ENCODE peak calls at places on chromosomes 2 and 18, in six cellular contexts. N is endothelial cell; O is naive thymus-derived CD8-positive, alpha-beta T cell; L is activated CD8-positive, alpha-beta memory T cell treated with anti-CD3 and anti-CD28 coated beads for 48 hours; K is non-pigmented ciliary epithelial cell; B is adrenal gland. U is an unnamed sample.

GRCh38 chr2:188130317-188130716 is 161.4 kb upstream of the GULP1 start:
- DNase-seq in L (no peak), N (no peak), O (no peak), B (no peak), K (no peak), U (no peak)

GRCh38 chr2:83689402-83689801 is 769.7 kb downstream of the SUCLG1 start:
- DNase-seq in B (no peak), L (no peak), K (no peak), N (no peak), O (no peak), U (no peak)

GRCh38 chr2:42999391-42999811 is 207.0 kb upstream of the HAAO start:
- DNase-seq in N (no peak), K (no peak), O (no peak), B (no peak), L (no peak), U (no peak)

GRCh38 chr2:99975386-99975785 is 167.0 kb downstream of the AFF3 start:
- DNase-seq in L (no peak), O (no peak), K (peak; percentile 15), N (no peak), B (no peak), U (peak; percentile 55)

GRCh38 chr2:50444286-50444685 is 587.6 kb downstream of the NRXN1 start:
- DNase-seq in O (no peak), L (no peak), N (no peak), K (no peak), B (no peak), U (no peak)

GRCh38 chr18:44079602-44080001 is 601.1 kb upstream of the SETBP1 start:
- DNase-seq in L (no peak), B (no peak), N (no peak), O (no peak), K (peak; percentile 81), U (peak; percentile 55)

GRCh38 chr18:35118641-35119040 is 77.4 kb downstream of the MAPRE2 start:
- DNase-seq in B (no peak), O (no peak), K (no peak), N (no peak), L (no peak), U (no peak)

GRCh38 chr2:71849603-71850305 is 297.9 kb downstream of the CYP26B1 start:
- DNase-seq in L (no peak), B (no peak), N (no peak), O (no peak), K (no peak), U (no peak)

GRCh38 chr18:79465392-79465991 is 69.8 kb downstream of the NFATC1 start:
- DNase-seq in B (no peak), K (no peak), L (no peak), N (no peak), O (no peak), U (no peak)

GRCh38 chr2:7703048-7703447 is 785.8 kb downstream of the RNF144A start:
- DNase-seq in L (no peak), N (no peak), K (no peak), O (no peak), B (no peak), U (no peak)

GRCh38 chr18:57029761-57030160 is 117.1 kb upstream of the BOD1L2 start:
- DNase-seq in B (no peak), O (no peak), K (no peak), N (no peak), L (no peak), U (no peak)

GRCh38 chr2:222283634-222284033 is 15.2 kb downstream of the PAX3 start:
- DNase-seq in B (no peak), L (no peak), K (no peak), N (no peak), O (no peak), U (no peak)

GRCh38 chr2:238493880-238494572 is 67.3 kb downstream of the ASB1 start:
- DNase-seq in O (peak; percentile 50), N (no peak), L (no peak), B (no peak), K (no peak), U (no peak)

GRCh38 chr2:162914161-162914560 is 75.6 kb upstream of the KCNH7 start:
- DNase-seq in K (no peak), L (no peak), N (no peak), O (no peak), B (no peak), U (no peak)

GRCh38 chr18:3061581-3062416 is 48.9 kb upstream of the LPIN2 start:
- DNase-seq in B (no peak), N (no peak), K (no peak), L (peak; percentile 30), O (peak; percentile 18), U (no peak)

GRCh38 chr2:27855476-27855875 is 34.7 kb downstream of the RBKS start:
- DNase-seq in L (no peak), N (no peak), K (peak; percentile 34), B (no peak), O (no peak), U (no peak)

GRCh38 chr18:14768241-14768640 is 20.3 kb downstream of the ANKRD30B start:
- DNase-seq in O (no peak), L (no peak), N (no peak), B (no peak), K (no peak), U (peak; percentile 34)

GRCh38 chr2:237297421-237298155 is 116.4 kb downstream of the COL6A3 start:
- DNase-seq in L (no peak), B (no peak), O (no peak), K (no peak), N (no peak), U (no peak)

GRCh38 chr2:19358242-19359020 is at the start of gene OSR1:
- DNase-seq in O (peak; percentile 34), N (no peak), B (peak; percentile 74), L (no peak), K (no peak), U (no peak)

GRCh38 chr2:15652316-15653276 is 60.9 kb downstream of the DDX1 start:
- DNase-seq in O (no peak), L (no peak), K (no peak), B (no peak), N (no peak), U (no peak)

GRCh38 chr2:128494307-128494639 is 175.6 kb upstream of the HS6ST1 start:
- DNase-seq in K (no peak), L (no peak), N (no peak), O (no peak), B (no peak), U (no peak)

GRCh38 chr18:56545539-56545938 is 92.9 kb downstream of the TXNL1 start:
- DNase-seq in L (no peak), K (no peak), N (no peak), O (no peak), B (no peak), U (no peak)

GRCh38 chr2:132416996-132417395 is 391 bp downstream of the GPR39 start:
- DNase-seq in K (no peak), B (no peak), N (no peak), O (no peak), L (no peak), U (no peak)

GRCh38 chr2:211611061-211611518 is 927.5 kb downstream of the ERBB4 start:
- DNase-seq in N (no peak), K (no peak), O (no peak), B (no peak), L (no peak), U (no peak)

GRCh38 chr2:237883951-237884392 is 24.5 kb downstream of the RAMP1 start:
- DNase-seq in L (no peak), B (no peak), K (no peak), N (no peak), O (no peak), U (no peak)